ENCODE peak calls at places on chromosomes 12 and 14, in seven cellular contexts. W is fibroblast of mammary gland, U is HL-60, R is A673, O is NB4, N is AG04450, S is IMR-90. H is an unnamed sample.

GRCh38 chr14:99703381-99703780 is 19.3 kb downstream of the CYP46A1 start:
- DNase-seq in W (no peak), U (no peak), R (no peak), O (no peak), N (no peak), S (no peak), H (no peak)

GRCh38 chr12:47014474-47014873 is 64.9 kb upstream of the PCED1B start:
- DNase-seq in W (peak; percentile 78), U (no peak), R (no peak), O (no peak), N (peak; percentile 84), S (peak; percentile 96), H (no peak)

GRCh38 chr12:108734200-108734906 is 3.0 kb upstream of the CORO1C start:
- DNase-seq in W (peak; percentile 96), U (peak; percentile 50), R (peak; percentile 91), O (peak; percentile 85), N (peak; percentile 73), S (peak; percentile 97), H (peak; percentile 79)

GRCh38 chr12:19757317-19757877 is 318.1 kb downstream of the AEBP2 start:
- DNase-seq in W (peak; percentile 63), U (no peak), R (peak; percentile 54), O (peak; percentile 64), N (no peak), S (peak; percentile 64), H (no peak)

GRCh38 chr12:66127695-66128094 is 2.9 kb downstream of the LLPH start:
- DNase-seq in W (no peak), U (no peak), R (no peak), O (no peak), N (no peak), S (peak; percentile 72), H (no peak)

GRCh38 chr14:104116544-104117340 is 21.6 kb upstream of the KIF26A start:
- DNase-seq in W (no peak), U (no peak), R (no peak), O (no peak), N (no peak), S (no peak), H (no peak)

GRCh38 chr14:35215110-35215872 is 76.9 kb upstream of the PSMA6 start:
- DNase-seq in W (peak; percentile 78), U (no peak), R (peak; percentile 60), O (peak; percentile 32), N (peak; percentile 34), S (peak; percentile 80), H (peak; percentile 29)

GRCh38 chr14:23657959-23658470 is 21.9 kb downstream of the DHRS2 start:
- DNase-seq in W (no peak), U (no peak), R (no peak), O (no peak), N (no peak), S (no peak), H (no peak)

GRCh38 chr12:13964666-13965065 is 16.7 kb downstream of the GRIN2B start:
- DNase-seq in W (no peak), U (no peak), R (no peak), O (no peak), N (no peak), S (no peak), H (no peak)

GRCh38 chr14:29926701-29927595 is 699 bp downstream of the PRKD1 start:
- DNase-seq in W (peak; percentile 38), U (no peak), R (peak; percentile 24), O (no peak), N (no peak), S (peak; percentile 43), H (no peak)

GRCh38 chr14:99674776-99675175 is 9.3 kb upstream of the CYP46A1 start:
- DNase-seq in W (no peak), U (no peak), R (no peak), O (no peak), N (no peak), S (no peak), H (no peak)

GRCh38 chr12:48107252-48107613 is 1.4 kb upstream of the SENP1 start:
- DNase-seq in W (no peak), U (no peak), R (no peak), O (no peak), N (no peak), S (no peak), H (no peak)

GRCh38 chr12:48105867-48106563 is at the start of gene SENP1:
- DNase-seq in W (peak; percentile 80), U (peak; percentile 63), R (peak; percentile 91), O (peak; percentile 92), N (peak; percentile 57), S (peak; percentile 81), H (no peak)

GRCh38 chr12:48105321-48105866 is 485 bp downstream of the SENP1 start:
- DNase-seq in W (no peak), U (no peak), R (peak; percentile 46), O (no peak), N (no peak), S (peak; percentile 30), H (no peak)

GRCh38 chr12:48106574-48107251 is 834 bp upstream of the SENP1 start:
- DNase-seq in W (no peak), U (no peak), R (no peak), O (no peak), N (no peak), S (peak; percentile 2), H (no peak)

DNA sequence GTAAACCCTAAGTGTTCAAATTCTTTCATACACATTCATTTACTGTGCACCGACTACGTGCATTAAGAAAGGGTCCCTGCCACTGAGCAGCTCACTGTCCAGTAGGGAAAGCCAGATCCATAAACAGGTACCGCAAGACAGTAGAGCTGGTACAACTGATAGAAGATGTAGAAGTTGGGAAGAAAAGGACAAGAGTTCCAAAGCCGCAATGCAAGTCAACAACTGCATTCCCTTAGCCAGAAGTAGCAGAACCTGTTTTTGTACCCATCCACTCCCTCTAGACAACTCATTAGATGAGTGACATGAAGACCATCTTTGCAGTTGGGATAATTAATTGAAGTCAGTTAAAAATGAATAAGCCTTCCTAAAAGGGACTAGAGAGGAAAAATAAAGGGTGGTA is 1.3 kb downstream of the SENP1 start:
- DNase-seq in W (no peak), U (no peak), R (no peak), O (peak; percentile 6), N (no peak), S (no peak), H (no peak)
- H3K4me3 ChIP-seq in W (peak overlapping the region; percentile 91), U (peak overlapping the region; percentile 91), R (peak overlapping the region; percentile 94), O (peak overlapping the region; percentile 89), N (peak overlapping the region; percentile 57), S (peak overlapping the region; percentile 27), H (peak overlapping the region; percentile 86)

GRCh38 chr12:89504560-89505346 is 19.8 kb downstream of the GALNT4 start:
- DNase-seq in W (peak; percentile 60), U (no peak), R (no peak), O (no peak), N (no peak), S (peak; percentile 75), H (no peak)
- TF ChIP-seq CTCF in W (no peak), U (no peak), R (peak; percentile 32), O (no peak), N (peak; percentile 6), S (no peak), H (no peak)

DNA sequence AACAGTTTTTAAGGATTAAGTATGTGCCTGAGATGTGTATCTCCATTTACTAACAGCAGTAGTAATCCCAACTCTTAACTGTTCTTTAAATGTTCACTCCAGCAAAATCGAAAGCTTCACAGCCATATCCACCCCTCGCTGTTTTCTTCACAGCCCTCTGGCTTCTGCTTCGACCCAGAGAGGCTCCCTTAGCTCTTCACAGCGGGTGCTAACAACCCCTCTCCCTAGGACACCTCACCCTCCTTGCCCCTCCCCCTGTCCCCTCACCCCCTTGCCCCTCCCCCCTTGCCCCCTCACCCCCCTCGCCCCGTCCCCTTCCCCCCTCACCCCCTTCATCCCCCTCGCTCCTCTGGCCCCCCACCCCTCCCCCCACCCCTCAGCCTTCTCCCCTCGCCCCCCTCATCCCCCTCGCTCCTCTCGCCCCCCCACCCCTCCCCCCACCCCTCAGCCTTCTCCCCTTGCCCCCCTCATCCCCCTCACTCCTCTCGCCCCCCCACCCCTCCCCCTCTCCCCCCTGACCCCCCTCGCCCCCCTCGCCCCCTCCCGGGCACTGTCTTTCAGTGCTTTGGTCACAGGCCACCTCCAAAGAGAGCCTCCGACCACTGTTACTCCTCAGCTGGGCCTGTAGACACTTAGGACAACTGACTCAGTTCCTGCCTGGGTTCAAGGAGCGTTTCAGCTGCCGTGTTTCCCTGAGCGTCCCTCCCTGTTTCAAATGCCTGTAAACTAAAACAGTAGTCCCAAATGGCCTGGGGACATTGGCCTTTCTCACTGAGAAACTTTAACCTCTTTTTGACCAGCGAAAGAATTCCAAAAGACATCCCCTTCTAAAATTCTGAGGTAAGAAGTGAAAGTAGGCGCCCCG is 46.0 kb upstream of the DYNC1H1 start:
- DNase-seq in W (no peak), U (no peak), R (no peak), O (no peak), N (no peak), S (no peak), H (no peak)
- H3K4me3 ChIP-seq in W (no peak overlapping the region), U (no peak overlapping the region), R (no peak overlapping the region), O (no peak overlapping the region), N (peak overlapping the region; percentile 13), S (no peak overlapping the region), H (no peak overlapping the region)

DNA sequence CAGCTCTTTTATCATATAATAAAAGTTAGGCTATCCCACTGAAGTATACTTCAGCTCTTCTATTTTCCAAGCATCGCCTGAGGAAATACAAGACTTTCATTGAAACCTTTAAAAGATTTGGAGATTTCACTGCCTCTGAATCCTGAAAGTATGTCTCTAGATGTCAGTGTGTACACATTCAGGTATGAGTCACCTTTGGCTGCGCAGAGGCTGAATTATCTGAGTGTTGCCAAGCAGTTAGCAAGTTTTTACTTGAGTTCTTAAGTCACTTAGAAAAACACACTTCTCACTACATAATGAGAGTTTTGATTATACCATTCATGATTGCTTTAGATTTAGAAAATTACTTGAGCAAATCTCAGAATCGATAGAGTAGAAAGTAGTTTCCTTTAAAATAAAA is 210.3 kb downstream of the TMTC2 start:
- DNase-seq in W (peak; percentile 40), U (no peak), R (no peak), O (peak; percentile 19), N (no peak), S (peak; percentile 41), H (no peak)
- TF ChIP-seq CTCF in W (no peak), U (no peak), R (no peak), O (no peak), N (no peak), S (no peak), H (no peak)

GRCh38 chr14:32940066-32940651 is 1.5 kb downstream of the NPAS3 start:
- DNase-seq in W (peak; percentile 38), U (no peak), R (peak; percentile 89), O (no peak), N (no peak), S (no peak), H (no peak)

GRCh38 chr14:32938719-32939253 is at the start of gene NPAS3:
- DNase-seq in W (no peak), U (no peak), R (no peak), O (no peak), N (no peak), S (no peak), H (no peak)

GRCh38 chr14:32941668-32942065 is 3.0 kb downstream of the NPAS3 start:
- DNase-seq in W (no peak), U (no peak), R (peak; percentile 84), O (no peak), N (no peak), S (no peak), H (no peak)

GRCh38 chr14:32939254-32940065 is 781 bp downstream of the NPAS3 start:
- DNase-seq in W (peak; percentile 68), U (no peak), R (peak; percentile 93), O (no peak), N (no peak), S (peak; percentile 16), H (no peak)

GRCh38 chr14:32940711-32941667 is 2.3 kb downstream of the NPAS3 start:
- DNase-seq in W (no peak), U (no peak), R (peak; percentile 90), O (no peak), N (no peak), S (no peak), H (no peak)
- H3K4me3 ChIP-seq in W (no peak overlapping the region), U (no peak overlapping the region), R (peak overlapping the region; percentile 76), O (no peak overlapping the region), N (no peak overlapping the region), S (no peak overlapping the region), H (no peak overlapping the region)